ENCODE peak calls at places on chromosomes 7 and 10, in six cellular contexts. R is GM12878, L is HepG2, J is H1, M is K562, K is HL-60. P is an unnamed sample.

GRCh38 chr10:102799691-102800435 is 37.4 kb downstream of the CYP17A1 start:
- DNase-seq in L (no peak), M (no peak), R (no peak), J (no peak), K (no peak), P (no peak)

GRCh38 chr10:62373995-62374861 is at the start of gene ZNF365:
- DNase-seq in R (no peak), K (no peak), L (no peak), J (no peak), M (no peak), P (peak)

GRCh38 chr7:19404912-19405329 is 259.7 kb upstream of the FERD3L start:
- DNase-seq in L (no peak), J (peak), R (no peak), K (no peak), M (no peak), P (no peak)

GRCh38 chr10:12255048-12255447 is 59.1 kb downstream of the CDC123 start:
- DNase-seq in R (no peak), L (no peak), K (no peak), M (no peak), J (no peak), P (no peak)

GRCh38 chr7:17392846-17393245 is 94.4 kb downstream of the AHR start:
- DNase-seq in R (no peak), J (no peak), L (no peak), K (peak), M (no peak), P (no peak)

GRCh38 chr7:5692112-5692844 is 89.2 kb downstream of the RNF216 start:
- DNase-seq in L (peak), R (no peak), K (no peak), J (no peak), M (no peak), P (peak)

GRCh38 chr7:157795199-157795598 is 458.4 kb downstream of the DNAJB6 start:
- DNase-seq in K (no peak), M (no peak), J (no peak), L (no peak), R (no peak), P (no peak)

GRCh38 chr10:91210435-91210834 is 10.0 kb upstream of the PCGF5 start:
- DNase-seq in M (no peak), L (peak), K (no peak), R (no peak), J (no peak), P (peak)

GRCh38 chr7:39609462-39610149 is 13.8 kb upstream of the RALA start:
- DNase-seq in L (no peak), R (no peak), K (peak), M (no peak), J (no peak), P (peak)

GRCh38 chr10:4947039-4947634 is 16.1 kb upstream of the AKR1C1 start:
- DNase-seq in M (no peak), L (peak), J (no peak), R (no peak), K (no peak), P (no peak)

GRCh38 chr10:46524471-46525176 is 31.8 kb downstream of the GPRIN2 start:
- DNase-seq in L (no peak), R (no peak), K (no peak), M (no peak), J (no peak), P (peak)

GRCh38 chr7:99990417-99990816 is 14.6 kb upstream of the AZGP1 start:
- DNase-seq in J (no peak), R (no peak), K (no peak), L (no peak), M (no peak), P (no peak)

GRCh38 chr10:132849546-132850031 is 63.6 kb upstream of the NKX6-2 start:
- DNase-seq in R (no peak), J (no peak), K (no peak), M (no peak), L (no peak), P (no peak)

GRCh38 chr7:15007507-15007906 is 105.0 kb upstream of the DGKB start:
- DNase-seq in M (no peak), K (no peak), J (peak), L (peak), R (no peak), P (peak)

GRCh38 chr7:151014950-151015349 is 9.3 kb downstream of the ATG9B start:
- DNase-seq in L (no peak), K (no peak), M (no peak), R (no peak), J (no peak), P (no peak)

GRCh38 chr7:110944966-110945644 is 145.8 kb upstream of the LRRN3 start:
- DNase-seq in J (no peak), K (no peak), R (no peak), L (no peak), M (no peak), P (no peak)

GRCh38 chr10:98917828-98918227 is 317.8 kb downstream of the HPSE2 start:
- DNase-seq in R (no peak), L (no peak), M (no peak), K (no peak), J (no peak), P (no peak)

GRCh38 chr10:42984035-42984610 is 92.7 kb upstream of the RET start:
- DNase-seq in J (no peak), K (no peak), M (no peak), R (no peak), L (no peak), P (peak)

GRCh38 chr10:63005246-63005645 is 127.9 kb upstream of the NRBF2 start:
- DNase-seq in L (no peak), J (no peak), K (no peak), M (no peak), R (peak), P (no peak)

GRCh38 chr7:24755541-24756416 is 1.5 kb downstream of the GSDME start:
- DNase-seq in K (peak), R (peak), M (no peak), L (peak), J (no peak), P (no peak)

GRCh38 chr10:131907679-131908078 is 6.9 kb downstream of the PPP2R2D start:
- DNase-seq in R (no peak), M (no peak), L (no peak), K (no peak), J (no peak), P (no peak)

GRCh38 chr10:79128923-79129305 is 60.1 kb downstream of the ZMIZ1 start:
- DNase-seq in K (no peak), M (no peak), L (no peak), J (no peak), R (no peak), P (peak)

GRCh38 chr7:145884716-145885514 is 231.7 kb upstream of the CNTNAP2 start:
- DNase-seq in M (no peak), R (no peak), J (no peak), K (peak), L (no peak), P (no peak)
- TF ChIP-seq GABPA in M (no peak), R (no peak), J (no peak), K (no peak), L (no peak), P (no peak)

DNA sequence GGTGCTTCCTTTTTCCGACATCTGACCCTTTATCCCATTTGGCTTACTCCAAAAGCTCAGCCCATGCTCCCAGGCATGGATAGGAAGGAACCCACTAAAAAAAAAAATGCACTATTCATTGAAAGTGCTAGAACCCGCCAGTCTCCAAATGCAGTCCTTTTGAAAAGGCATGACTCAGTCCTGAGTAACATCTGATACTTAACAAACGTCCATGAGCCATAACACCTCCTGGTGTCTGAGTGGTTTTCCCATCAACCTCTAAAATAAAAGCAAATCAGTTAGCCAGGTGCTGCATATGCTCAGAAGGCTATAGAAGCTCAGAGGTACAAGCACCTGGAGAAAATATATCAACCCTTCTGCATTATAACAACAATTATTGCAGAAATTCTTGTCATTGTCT is 45.0 kb upstream of the CACUL1 start:
- DNase-seq in M (no peak), L (no peak), K (no peak), R (no peak), J (no peak), P (no peak)
- TF ChIP-seq GABPA in M (no peak), L (no peak), K (no peak), R (no peak), J (no peak), P (no peak)

GRCh38 chr10:97726636-97727178 is 10.2 kb upstream of the ZFYVE27 start:
- DNase-seq in L (peak), J (no peak), K (no peak), M (peak), R (no peak), P (no peak)

GRCh38 chr10:97722980-97723379 is 9.4 kb downstream of the MARVELD1 start:
- DNase-seq in J (no peak), R (no peak), M (no peak), K (no peak), L (no peak), P (no peak)

GRCh38 chr10:97721871-97722780 is 8.6 kb downstream of the MARVELD1 start:
- DNase-seq in K (no peak), M (no peak), L (no peak), R (no peak), J (no peak), P (no peak)

GRCh38 chr10:97729014-97729413 is 7.9 kb upstream of the ZFYVE27 start:
- DNase-seq in K (peak), J (no peak), M (no peak), L (no peak), R (no peak), P (no peak)

GRCh38 chr10:97724341-97724941 is 10.9 kb downstream of the MARVELD1 start:
- DNase-seq in L (peak), R (no peak), K (no peak), M (no peak), J (no peak), P (no peak)
- TF ChIP-seq GABPA in L (no peak), R (no peak), K (no peak), M (no peak), J (no peak), P (no peak)

GRCh38 chr10:73874267-73875138 is at the start of gene CAMK2G:
- DNase-seq in K (peak), R (no peak), L (peak), M (peak), J (no peak), P (peak)
- TF ChIP-seq GABPA in K (no peak), R (no peak), L (no peak), M (peak), J (no peak), P (no peak)

GRCh38 chr7:27300401-27300800 is 57.8 kb downstream of the EVX1 start:
- DNase-seq in R (no peak), M (no peak), L (no peak), J (no peak), K (peak), P (no peak)
- TF ChIP-seq GABPA in R (no peak), M (no peak), L (no peak), J (no peak), K (no peak), P (no peak)

GRCh38 chr10:15821046-15821683 is 39.1 kb downstream of the MINDY3 start:
- DNase-seq in L (no peak), M (no peak), R (no peak), K (no peak), J (no peak), P (no peak)
- TF ChIP-seq GABPA in L (no peak), M (no peak), R (no peak), K (no peak), J (no peak), P (no peak)

GRCh38 chr10:29681700-29682444 is 47.1 kb upstream of the SVIL start:
- DNase-seq in R (no peak), L (no peak), M (no peak), J (no peak), K (peak), P (no peak)

GRCh38 chr10:29687411-29688160 is 52.8 kb upstream of the SVIL start:
- DNase-seq in J (no peak), M (no peak), K (peak), L (no peak), R (no peak), P (no peak)

GRCh38 chr10:29688230-29688634 is 53.5 kb upstream of the SVIL start:
- DNase-seq in J (peak), R (no peak), L (no peak), M (no peak), K (peak), P (peak)

GRCh38 chr10:29689001-29689400 is 54.2 kb upstream of the SVIL start:
- DNase-seq in L (peak), J (no peak), M (no peak), R (no peak), K (no peak), P (no peak)

DNA sequence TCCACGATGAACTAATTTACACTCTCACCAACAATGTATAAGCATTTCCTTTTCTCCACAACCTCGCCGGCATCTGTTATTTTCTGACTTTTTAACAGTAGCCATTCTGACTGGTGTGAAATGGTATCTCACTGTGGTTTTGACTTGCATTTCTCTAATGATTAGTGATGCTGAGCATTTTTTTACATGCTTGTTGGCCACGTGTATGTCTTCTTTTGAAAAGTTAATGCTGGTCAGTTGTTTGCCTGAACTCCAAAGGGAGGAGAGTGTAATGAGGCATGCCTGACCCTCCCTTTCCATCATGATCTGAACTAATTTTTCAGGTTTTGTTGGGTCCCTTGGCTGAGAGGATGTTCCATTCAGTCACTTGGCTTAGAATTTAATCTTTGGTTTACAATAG is 50.7 kb upstream of the SVIL start:
- DNase-seq in R (no peak), M (no peak), L (no peak), J (no peak), K (no peak), P (no peak)
- TF ChIP-seq GABPA in R (no peak), M (no peak), L (no peak), J (no peak), K (no peak), P (no peak)

GRCh38 chr10:80460399-80461207 is 6.5 kb downstream of the TSPAN14 start:
- DNase-seq in R (no peak), J (no peak), M (no peak), K (peak), L (peak), P (no peak)
- TF ChIP-seq GABPA in R (no peak), J (no peak), M (no peak), K (no peak), L (no peak), P (no peak)

DNA sequence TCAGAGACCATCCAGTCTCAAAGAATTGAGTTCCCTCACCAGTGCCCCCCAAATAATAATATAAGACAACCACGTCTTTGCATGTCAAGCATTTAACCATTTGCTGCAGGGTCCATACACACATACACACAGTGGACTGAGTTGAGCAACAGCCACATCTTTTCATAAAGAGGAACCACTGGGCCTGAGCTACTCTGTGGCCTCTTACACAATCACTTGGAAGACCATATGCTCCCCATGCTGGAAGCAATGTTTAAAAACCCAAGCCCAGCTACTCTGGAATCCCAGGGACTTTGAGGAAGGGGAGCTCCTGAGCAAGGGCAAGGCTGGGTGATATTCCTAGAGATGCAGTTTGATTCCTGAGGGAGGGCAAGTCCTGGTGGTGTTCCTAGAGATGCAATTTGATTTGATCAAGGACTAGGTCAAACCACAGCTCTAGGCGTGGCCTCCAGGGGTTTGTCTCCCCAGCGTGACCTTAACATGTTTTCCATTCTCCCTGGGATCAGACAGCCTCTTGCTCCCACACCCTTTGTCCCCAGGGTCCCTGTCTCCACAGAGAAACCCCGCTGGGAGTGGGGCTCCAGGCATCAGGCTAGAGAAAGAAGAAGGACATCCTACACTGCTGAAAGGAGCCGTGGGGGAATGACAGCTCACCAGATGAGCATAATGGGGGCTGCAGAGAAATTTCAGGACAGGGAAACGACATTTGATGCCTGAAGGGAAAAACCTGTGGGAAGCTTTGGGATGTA is 376.2 kb upstream of the MGMT start:
- DNase-seq in R (no peak), J (no peak), K (peak), L (no peak), M (no peak), P (no peak)
- TF ChIP-seq GABPA in R (no peak), J (no peak), K (no peak), L (no peak), M (no peak), P (no peak)

GRCh38 chr7:146858690-146859089 is 742.1 kb downstream of the CNTNAP2 start:
- DNase-seq in M (no peak), K (no peak), L (no peak), R (no peak), J (no peak), P (no peak)
- TF ChIP-seq GABPA in M (no peak), K (no peak), L (no peak), R (no peak), J (no peak), P (no peak)